ENCODE peak calls at places on chromosomes 5 and 9, in four cellular contexts. One of them, this sample, is unnamed.
A peak's percentile ranks its signal among the peaks of the same experiment; 100 is the strongest.

GRCh38 chr5:1322955-1323802 is 21.7 kb downstream of the CLPTM1L start:
- DNase-seq in head of caudate nucleus: no peak
- DNase-seq in fibroblast of pulmonary artery: no peak
- DNase-seq in stimulated activated CD4-positive, alpha-beta T cell treated with anti-CD3 and anti-CD28 coated beads, Interleukin-12 subunit alpha, Interleukin-12 subunit beta, amount 100 ng/mL, for 4 hours: no peak
- DNase-seq in this sample: no peak

GRCh38 chr9:81877047-81877446 is 51.2 kb upstream of the SPATA31D4 start:
- DNase-seq in head of caudate nucleus: no peak
- DNase-seq in fibroblast of pulmonary artery: no peak
- DNase-seq in stimulated activated CD4-positive, alpha-beta T cell treated with anti-CD3 and anti-CD28 coated beads, Interleukin-12 subunit alpha, Interleukin-12 subunit beta, amount 100 ng/mL, for 4 hours: no peak
- DNase-seq in this sample: no peak

GRCh38 chr5:36739751-36740221 is 133.4 kb downstream of the SLC1A3 start:
- DNase-seq in head of caudate nucleus: peak; percentile 68
- DNase-seq in fibroblast of pulmonary artery: peak; percentile 91
- DNase-seq in stimulated activated CD4-positive, alpha-beta T cell treated with anti-CD3 and anti-CD28 coated beads, Interleukin-12 subunit alpha, Interleukin-12 subunit beta, amount 100 ng/mL, for 4 hours: peak; percentile 61
- DNase-seq in this sample: peak; percentile 55

GRCh38 chr9:136886610-136887597 is 588 bp downstream of the TRAF2 start:
- DNase-seq in head of caudate nucleus: peak; percentile 23
- DNase-seq in fibroblast of pulmonary artery: no peak
- DNase-seq in stimulated activated CD4-positive, alpha-beta T cell treated with anti-CD3 and anti-CD28 coated beads, Interleukin-12 subunit alpha, Interleukin-12 subunit beta, amount 100 ng/mL, for 4 hours: peak; percentile 42
- DNase-seq in this sample: peak; percentile 56

GRCh38 chr9:129253820-129254381 is 75.8 kb upstream of the IER5L start:
- DNase-seq in head of caudate nucleus: peak; percentile 68
- DNase-seq in fibroblast of pulmonary artery: peak; percentile 64
- DNase-seq in stimulated activated CD4-positive, alpha-beta T cell treated with anti-CD3 and anti-CD28 coated beads, Interleukin-12 subunit alpha, Interleukin-12 subunit beta, amount 100 ng/mL, for 4 hours: no peak
- DNase-seq in this sample: no peak

GRCh38 chr5:149240354-149240998 is 31.2 kb upstream of the AFAP1L1 start:
- DNase-seq in head of caudate nucleus: no peak
- DNase-seq in fibroblast of pulmonary artery: no peak
- DNase-seq in stimulated activated CD4-positive, alpha-beta T cell treated with anti-CD3 and anti-CD28 coated beads, Interleukin-12 subunit alpha, Interleukin-12 subunit beta, amount 100 ng/mL, for 4 hours: peak; percentile 53
- DNase-seq in this sample: no peak

GRCh38 chr9:36748322-36748899 is 175.7 kb downstream of the MELK start:
- DNase-seq in head of caudate nucleus: no peak
- DNase-seq in fibroblast of pulmonary artery: peak; percentile 71
- DNase-seq in stimulated activated CD4-positive, alpha-beta T cell treated with anti-CD3 and anti-CD28 coated beads, Interleukin-12 subunit alpha, Interleukin-12 subunit beta, amount 100 ng/mL, for 4 hours: no peak
- DNase-seq in this sample: peak; percentile 68

GRCh38 chr9:121750715-121751623 is 99.5 kb downstream of the DAB2IP start:
- DNase-seq in head of caudate nucleus: peak; percentile 90
- DNase-seq in fibroblast of pulmonary artery: no peak
- DNase-seq in stimulated activated CD4-positive, alpha-beta T cell treated with anti-CD3 and anti-CD28 coated beads, Interleukin-12 subunit alpha, Interleukin-12 subunit beta, amount 100 ng/mL, for 4 hours: no peak
- DNase-seq in this sample: no peak

GRCh38 chr5:124741711-124742496 is 4.5 kb downstream of the ZNF608 start:
- DNase-seq in head of caudate nucleus: no peak
- DNase-seq in fibroblast of pulmonary artery: peak; percentile 95
- DNase-seq in stimulated activated CD4-positive, alpha-beta T cell treated with anti-CD3 and anti-CD28 coated beads, Interleukin-12 subunit alpha, Interleukin-12 subunit beta, amount 100 ng/mL, for 4 hours: no peak
- DNase-seq in this sample: peak; percentile 70

GRCh38 chr9:114348906-114349482 is 19.3 kb downstream of the ORM2 start:
- DNase-seq in head of caudate nucleus: peak; percentile 75
- DNase-seq in fibroblast of pulmonary artery: peak; percentile 97
- DNase-seq in stimulated activated CD4-positive, alpha-beta T cell treated with anti-CD3 and anti-CD28 coated beads, Interleukin-12 subunit alpha, Interleukin-12 subunit beta, amount 100 ng/mL, for 4 hours: peak; percentile 78
- DNase-seq in this sample: peak; percentile 92

GRCh38 chr9:137945581-137945980 is 68.0 kb downstream of the CACNA1B start:
- DNase-seq in head of caudate nucleus: no peak
- DNase-seq in fibroblast of pulmonary artery: no peak
- DNase-seq in stimulated activated CD4-positive, alpha-beta T cell treated with anti-CD3 and anti-CD28 coated beads, Interleukin-12 subunit alpha, Interleukin-12 subunit beta, amount 100 ng/mL, for 4 hours: no peak
- DNase-seq in this sample: peak; percentile 1

GRCh38 chr9:137478613-137479314 is 19.6 kb upstream of the NSMF start:
- DNase-seq in head of caudate nucleus: peak; percentile 54
- DNase-seq in fibroblast of pulmonary artery: no peak
- DNase-seq in stimulated activated CD4-positive, alpha-beta T cell treated with anti-CD3 and anti-CD28 coated beads, Interleukin-12 subunit alpha, Interleukin-12 subunit beta, amount 100 ng/mL, for 4 hours: no peak
- DNase-seq in this sample: no peak

GRCh38 chr9:135255843-135256567 is 168.5 kb downstream of the OLFM1 start:
- DNase-seq in head of caudate nucleus: no peak
- DNase-seq in fibroblast of pulmonary artery: no peak
- DNase-seq in stimulated activated CD4-positive, alpha-beta T cell treated with anti-CD3 and anti-CD28 coated beads, Interleukin-12 subunit alpha, Interleukin-12 subunit beta, amount 100 ng/mL, for 4 hours: no peak
- DNase-seq in this sample: no peak

GRCh38 chr9:93132287-93132927 is 1.6 kb downstream of the NINJ1 start:
- DNase-seq in head of caudate nucleus: peak; percentile 49
- DNase-seq in fibroblast of pulmonary artery: no peak
- DNase-seq in stimulated activated CD4-positive, alpha-beta T cell treated with anti-CD3 and anti-CD28 coated beads, Interleukin-12 subunit alpha, Interleukin-12 subunit beta, amount 100 ng/mL, for 4 hours: no peak
- DNase-seq in this sample: peak; percentile 65